ENCODE peak calls at places on chromosomes 3 and 15, in seven cellular contexts. A, B, C, L, T, Z and P are unnamed samples. For H3K4me1, the result is how much of the 10 kb centered on the place peaks cover.

GRCh38 chr15:74709011-74709410 is 13.2 kb upstream of the EDC3 start:
- DNase-seq in C (no peak), L (no peak), Z (no peak), T (no peak), A (no peak), B (no peak), P (no peak)

GRCh38 chr15:42404461-42405235 is 45.3 kb downstream of the CAPN3 start:
- DNase-seq in L (no peak), T (no peak), A (no peak), Z (no peak), B (no peak), C (no peak), P (no peak)

GRCh38 chr3:56879453-56880224 is 77.9 kb upstream of the ARHGEF3 start:
- DNase-seq in T (no peak), C (peak), Z (no peak), L (no peak), A (no peak), B (no peak), P (no peak)

GRCh38 chr15:66833372-66833771 is 131.3 kb downstream of the SMAD6 start:
- DNase-seq in B (no peak), T (no peak), A (no peak), Z (no peak), C (no peak), L (no peak), P (peak)

GRCh38 chr15:55250392-55250791 is 39.2 kb downstream of the RAB27A start:
- DNase-seq in B (no peak), Z (no peak), C (peak), A (no peak), L (no peak), T (no peak), P (no peak)

GRCh38 chr3:13852638-13853009 is 27.2 kb downstream of the WNT7A start:
- DNase-seq in L (peak), Z (no peak), C (no peak), T (no peak), B (no peak), A (no peak), P (no peak)

GRCh38 chr3:18988619-18989229 is 159.6 kb upstream of the KCNH8 start:
- DNase-seq in L (peak), T (peak), C (no peak), B (no peak), Z (no peak), A (no peak), P (no peak)

GRCh38 chr15:77985031-77985930 is 92.2 kb downstream of the TBC1D2B start:
- DNase-seq in T (no peak), L (no peak), Z (no peak), B (no peak), C (no peak), A (no peak), P (peak)

GRCh38 chr3:184050217-184050847 is 2.5 kb upstream of the HTR3C start:
- DNase-seq in B (no peak), Z (no peak), L (no peak), T (no peak), C (no peak), A (no peak), P (no peak)

GRCh38 chr15:57297163-57297593 is 79.1 kb upstream of the CGNL1 start:
- DNase-seq in Z (no peak), T (no peak), L (no peak), C (no peak), B (no peak), A (no peak), P (no peak)

GRCh38 chr15:57298843-57299550 is 77.3 kb upstream of the CGNL1 start:
- DNase-seq in T (no peak), Z (no peak), B (no peak), A (no peak), L (no peak), C (peak), P (no peak)

GRCh38 chr15:57297630-57298029 is 78.7 kb upstream of the CGNL1 start:
- DNase-seq in L (no peak), Z (no peak), C (no peak), B (no peak), T (no peak), A (no peak), P (no peak)

GRCh38 chr15:57296473-57297162 is 79.7 kb upstream of the CGNL1 start:
- DNase-seq in Z (no peak), L (no peak), B (no peak), C (no peak), T (no peak), A (no peak), P (no peak)

GRCh38 chr15:57298204-57298603 is 78.1 kb upstream of the CGNL1 start:
- DNase-seq in Z (no peak), L (no peak), C (peak), A (no peak), T (no peak), B (no peak), P (no peak)
- H3K4me1 ChIP-seq in Z (under half), L (under half), C (under half), A (under half), T (under half), B (under half), P (under half)

DNA sequence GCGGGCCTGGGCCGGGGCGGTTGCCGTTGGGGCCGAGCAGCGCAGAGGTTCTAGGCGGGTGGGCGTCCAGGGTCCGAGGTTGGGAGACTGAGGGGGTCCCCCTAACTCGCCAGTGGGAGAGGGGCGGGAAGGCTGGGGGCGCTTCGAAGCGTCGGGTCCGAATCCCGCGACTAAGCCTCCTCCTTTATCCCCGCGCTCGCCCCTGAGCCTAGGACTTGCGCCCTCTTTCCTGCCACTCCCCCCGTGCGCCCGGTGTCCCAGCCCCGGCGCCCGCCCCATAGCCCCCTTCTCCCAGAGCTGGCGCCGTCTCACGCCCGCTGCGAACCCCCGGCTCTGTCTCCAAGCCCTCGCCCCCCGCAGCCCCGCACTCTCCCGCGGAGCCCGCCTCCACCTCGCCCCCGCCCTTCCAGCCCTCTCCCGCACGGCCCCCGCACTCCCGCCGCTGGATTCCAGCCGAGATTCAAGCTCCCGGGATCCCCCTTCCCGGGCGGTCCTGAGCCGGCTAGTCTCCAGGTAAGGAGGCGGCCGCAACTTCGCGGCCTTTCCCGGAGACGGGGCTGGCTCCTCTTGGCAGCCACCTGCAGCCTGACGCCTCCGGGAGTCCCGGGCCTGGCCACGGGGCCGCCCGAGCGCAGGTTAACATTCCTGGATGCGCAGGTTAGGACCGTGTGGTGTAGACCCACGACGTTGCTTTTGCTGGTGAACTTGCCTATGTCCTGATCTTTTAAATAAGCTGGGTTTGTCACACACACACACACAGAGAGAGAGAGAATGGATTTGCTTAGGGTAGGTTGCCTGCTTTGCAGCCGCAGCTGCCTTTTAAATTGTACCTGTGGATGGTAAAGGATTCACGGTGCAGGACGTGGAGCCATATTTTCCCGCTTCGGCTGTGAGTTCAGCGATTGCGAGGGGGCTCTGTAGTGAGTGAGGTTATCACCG is 567 bp downstream of the PXYLP1 start:
- DNase-seq in B (peak), T (peak), C (no peak), Z (peak), L (peak), A (peak), P (no peak)
- H3K27ac ChIP-seq in B (peak), T (peak), C (peak), Z (peak), L (no peak), A (peak), P (peak)

GRCh38 chr15:92611995-92612745 is 43.4 kb downstream of the FAM174B start:
- DNase-seq in Z (no peak), L (no peak), C (no peak), T (peak), B (no peak), A (no peak), P (peak)
- TF ChIP-seq CTCF in Z (no peak), L (no peak), C (peak), T (no peak), B (peak), A (no peak), P (no peak)

GRCh38 chr15:90099868-90100854 is 2.1 kb downstream of the IDH2 start:
- DNase-seq in B (no peak), A (peak), L (no peak), C (peak), Z (no peak), T (no peak), P (no peak)
- H3K4me1 ChIP-seq in B (half or more), A (under half), L (under half), C (under half), Z (half or more), T (under half), P (half or more)

GRCh38 chr3:188534633-188535032 is 380.7 kb downstream of the LPP start:
- DNase-seq in C (no peak), A (no peak), T (no peak), B (no peak), L (no peak), Z (no peak), P (no peak)
- H3K27ac ChIP-seq in C (no peak), A (no peak), T (no peak), B (no peak), L (no peak), Z (no peak), P (no peak)

GRCh38 chr3:173096994-173097785 is 43.8 kb downstream of the SPATA16 start:
- DNase-seq in A (no peak), T (no peak), Z (no peak), C (peak), L (peak), B (no peak), P (no peak)
- TF ChIP-seq CTCF in A (no peak), T (no peak), Z (no peak), C (no peak), L (no peak), B (no peak), P (no peak)

GRCh38 chr3:30521156-30521555 is 85.2 kb upstream of the TGFBR2 start:
- DNase-seq in C (no peak), B (no peak), L (no peak), T (no peak), A (no peak), Z (no peak), P (no peak)
- H3K4me1 ChIP-seq in C (under half), B (half or more), L (under half), T (under half), A (under half), Z (under half), P (half or more)